ENCODE peak calls at places on chromosomes 11 and 22, in four cellular contexts. C is A549, Z is H1, W is K562. X is an unnamed sample.

GRCh38 chr22:49929553-49929979 is 11.1 kb downstream of the CRELD2 start:
- DNase-seq in C (no peak), Z (no peak), W (peak), X (no peak)

GRCh38 chr11:3380706-3381570 is 2.0 kb upstream of the ZNF195 start:
- DNase-seq in C (no peak), Z (peak), W (no peak), X (no peak)

GRCh38 chr11:74735566-74735965 is 4.3 kb upstream of the CHRDL2 start:
- DNase-seq in C (no peak), W (no peak), Z (no peak), X (no peak)

GRCh38 chr11:112255075-112255739 is 5.5 kb downstream of the PLET1 start:
- DNase-seq in W (peak), Z (no peak), C (no peak), X (peak)

GRCh38 chr11:130125638-130126037 is 33.9 kb upstream of the ST14 start:
- DNase-seq in W (no peak), Z (no peak), C (no peak), X (no peak)

GRCh38 chr22:50561401-50562074 is 1.2 kb downstream of the SYCE3 start:
- DNase-seq in Z (no peak), C (no peak), W (no peak), X (no peak)

GRCh38 chr11:117734596-117734995 is 62.4 kb downstream of the DSCAML1 start:
- DNase-seq in Z (no peak), C (no peak), W (no peak), X (no peak)

GRCh38 chr22:20001082-20001638 is 15.5 kb downstream of the ARVCF start:
- DNase-seq in W (no peak), C (no peak), Z (no peak), X (peak)

GRCh38 chr11:120326845-120327281 is 1.8 kb downstream of the TLCD5 start:
- DNase-seq in C (peak), W (no peak), Z (no peak), X (no peak)

GRCh38 chr22:36725366-36726006 is 21.9 kb upstream of the CACNG2 start:
- DNase-seq in W (no peak), Z (no peak), C (no peak), X (no peak)

GRCh38 chr22:32329202-32329645 is 28.4 kb upstream of the RFPL3 start:
- DNase-seq in W (no peak), Z (no peak), C (no peak), X (no peak)

GRCh38 chr11:74453373-74453975 is 13.9 kb downstream of the KCNE3 start:
- DNase-seq in Z (peak), W (peak), C (peak), X (peak)

GRCh38 chr11:90630176-90630575 is 407.3 kb upstream of the CHORDC1 start:
- DNase-seq in C (no peak), Z (no peak), W (no peak), X (no peak)

GRCh38 chr22:24834845-24835570 is 29.0 kb downstream of the SGSM1 start:
- DNase-seq in C (peak), Z (no peak), W (no peak), X (peak)

GRCh38 chr11:117724621-117725020 is 72.4 kb downstream of the DSCAML1 start:
- DNase-seq in C (no peak), W (no peak), Z (no peak), X (no peak)

GRCh38 chr11:121367434-121367833 is 74.9 kb downstream of the SC5D start:
- DNase-seq in Z (no peak), C (no peak), W (no peak), X (no peak)

GRCh38 chr22:42621505-42622002 is 6.9 kb upstream of the POLDIP3 start:
- DNase-seq in Z (peak), W (peak), C (peak), X (peak)

GRCh38 chr11:57742087-57742452 is 779 bp downstream of the SELENOH start:
- DNase-seq in W (no peak), Z (no peak), C (no peak), X (no peak)

GRCh38 chr11:109853156-109853776 is 239.9 kb upstream of the ZC3H12C start:
- DNase-seq in C (peak), Z (no peak), W (peak), X (peak)

GRCh38 chr11:119434531-119435330 is 11.8 kb upstream of the THY1 start:
- DNase-seq in W (no peak), Z (no peak), C (no peak), X (no peak)

GRCh38 chr11:72026029-72026428 is 27.3 kb downstream of the IL18BP start:
- DNase-seq in W (no peak), C (no peak), Z (no peak), X (no peak)

GRCh38 chr11:23278121-23278520 is 417.8 kb upstream of the CCDC179 start:
- DNase-seq in W (no peak), Z (no peak), C (no peak), X (peak)

GRCh38 chr22:32947581-32947980 is 110.6 kb downstream of the SYN3 start:
- DNase-seq in C (no peak), W (no peak), Z (no peak), X (no peak)

GRCh38 chr11:94048310-94048709 is 27.2 kb downstream of the HEPHL1 start:
- DNase-seq in W (no peak), C (no peak), Z (no peak), X (no peak)

GRCh38 chr11:120013325-120014250 is 124.3 kb downstream of the TRIM29 start:
- DNase-seq in C (peak), Z (peak), W (peak), X (peak)

GRCh38 chr22:22834783-22835182 is 52.8 kb upstream of the IGLL5 start:
- DNase-seq in W (no peak), Z (no peak), C (no peak), X (no peak)

GRCh38 chr11:28400236-28401100 is 292.3 kb downstream of the METTL15 start:
- DNase-seq in C (peak), W (no peak), Z (no peak), X (peak)

GRCh38 chr11:93988455-93988854 is 32.7 kb upstream of the HEPHL1 start:
- DNase-seq in Z (no peak), W (no peak), C (no peak), X (no peak)

GRCh38 chr22:30382340-30382739 is 4.9 kb downstream of the RNF215 start:
- DNase-seq in W (no peak), C (no peak), Z (no peak), X (no peak)

GRCh38 chr11:114275295-114275694 is 20.9 kb upstream of the NNMT start:
- DNase-seq in W (no peak), C (no peak), Z (no peak), X (no peak)

GRCh38 chr11:69791266-69791665 is 16.1 kb upstream of the FGF4 start:
- DNase-seq in C (no peak), W (no peak), Z (no peak), X (no peak)

GRCh38 chr22:25076281-25076680 is 123.4 kb upstream of the CRYBB3 start:
- DNase-seq in W (no peak), C (no peak), Z (no peak), X (no peak)

GRCh38 chr11:87097582-87097981 is 59.8 kb downstream of the TMEM135 start:
- DNase-seq in W (peak), C (peak), Z (no peak), X (peak)

GRCh38 chr22:37319469-37319868 is 37.2 kb downstream of the CYTH4 start:
- DNase-seq in Z (no peak), W (no peak), C (no peak), X (no peak)

GRCh38 chr11:69636870-69637600 is 3.9 kb upstream of the CCND1 start:
- DNase-seq in W (no peak), Z (no peak), C (no peak), X (no peak)

GRCh38 chr11:113105584-113105983 is 144.4 kb downstream of the NCAM1 start:
- DNase-seq in W (no peak), Z (no peak), C (no peak), X (no peak)

GRCh38 chr22:41127447-41127846 is 35.1 kb downstream of the EP300 start:
- DNase-seq in C (no peak), Z (no peak), W (no peak), X (no peak)

GRCh38 chr11:110986016-110986415 is 259.5 kb upstream of the POU2AF2 start:
- DNase-seq in W (no peak), C (no peak), Z (no peak), X (no peak)

GRCh38 chr11:23988381-23989006 is 508.4 kb upstream of the LUZP2 start:
- DNase-seq in W (no peak), Z (no peak), C (peak), X (peak)

GRCh38 chr22:24422078-24422665 is 5.2 kb upstream of the ADORA2A start:
- DNase-seq in C (no peak), Z (no peak), W (no peak), X (no peak)

GRCh38 chr22:45831394-45831793 is 145.6 kb downstream of the WNT7B start:
- DNase-seq in W (no peak), Z (no peak), C (peak), X (peak)
- H3K27ac ChIP-seq in W (no peak), Z (no peak), C (peak), X (no peak)

GRCh38 chr11:123841189-123841588 is 35.0 kb upstream of the OR6M1 start:
- DNase-seq in C (no peak), W (no peak), Z (no peak), X (peak)
- TF ChIP-seq JUN in C (no peak), W (no peak), Z (no peak), X (peak)

DNA sequence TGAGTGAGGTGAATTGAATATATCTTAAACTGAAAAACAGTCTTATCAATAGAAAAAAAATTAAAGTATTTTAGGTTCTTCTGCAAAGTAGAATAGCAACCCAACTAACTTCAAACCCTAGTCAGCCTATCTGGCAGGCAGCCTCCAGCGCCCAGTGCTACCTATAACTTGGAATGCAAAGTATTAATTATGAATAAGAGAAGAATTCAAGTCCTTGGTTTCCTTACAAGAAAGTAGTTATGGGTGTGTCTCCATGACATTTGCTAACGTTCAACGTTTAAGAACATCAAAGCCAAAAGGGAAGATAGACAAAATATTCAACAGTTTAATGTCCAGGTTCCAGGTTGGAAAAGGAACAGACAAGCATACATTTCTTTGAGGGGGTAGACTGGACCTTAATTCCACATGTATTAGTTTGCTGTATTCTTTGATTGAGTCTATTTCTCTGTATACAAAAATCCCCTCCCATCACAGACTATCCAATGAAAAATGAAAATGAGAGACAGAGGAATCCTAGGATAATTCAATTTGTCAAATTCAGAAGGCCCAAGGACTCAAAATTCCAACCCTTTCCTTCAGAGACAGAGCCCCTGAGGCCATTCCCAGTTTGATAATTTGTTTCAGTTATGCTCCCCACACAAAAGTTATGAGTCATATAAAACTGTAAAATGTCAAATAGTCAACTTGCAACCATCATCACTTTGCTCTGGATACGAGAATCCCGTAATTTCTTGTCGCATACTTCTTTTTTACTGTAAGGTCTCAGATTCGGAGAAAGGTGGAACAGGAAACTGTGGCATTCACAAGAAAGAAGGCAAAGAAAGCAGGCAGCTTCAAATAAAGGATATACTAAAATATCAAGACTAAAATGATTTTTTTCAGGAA is 83.7 kb upstream of the CHRM4 start:
- DNase-seq in W (no peak), C (no peak), Z (no peak), X (no peak)
- H3K27ac ChIP-seq in W (no peak), C (no peak), Z (no peak), X (no peak)

DNA sequence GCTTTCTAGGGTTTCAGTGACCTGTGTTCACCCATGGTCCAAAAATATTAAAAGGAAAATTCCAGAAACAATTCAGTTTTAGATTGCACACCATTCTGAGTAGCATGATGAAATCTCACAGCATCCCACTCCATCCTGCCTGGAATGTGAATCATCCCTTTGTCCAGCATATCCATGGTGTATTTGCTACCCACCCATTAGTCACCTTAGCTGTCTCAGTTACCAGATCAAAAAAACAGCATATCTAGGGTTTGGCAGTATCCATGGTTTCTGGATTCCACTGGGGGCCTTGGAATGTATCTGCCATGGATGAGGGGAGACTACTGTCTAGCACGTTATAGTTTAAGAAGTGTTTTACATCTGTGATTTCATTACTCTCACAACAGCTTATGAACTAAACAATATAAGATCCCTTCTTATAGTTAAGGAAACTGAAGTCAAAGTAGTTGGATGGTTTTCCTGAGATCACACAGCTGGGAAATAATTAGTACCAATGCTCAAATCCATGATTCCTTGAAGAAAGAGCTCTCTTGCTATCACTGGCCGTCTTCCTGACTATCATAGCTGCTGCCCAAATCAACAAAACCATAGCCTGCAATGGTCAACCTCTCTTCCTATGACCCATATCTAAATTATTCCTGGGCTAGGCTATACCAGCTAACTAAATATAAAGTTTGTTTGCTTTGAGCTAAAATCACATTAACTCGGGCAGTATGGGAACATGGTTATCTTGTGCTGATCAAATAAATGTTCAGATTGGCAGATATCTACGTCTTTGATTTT is 122.6 kb downstream of the MICAL2 start:
- DNase-seq in W (no peak), Z (no peak), C (peak), X (peak)
- TF ChIP-seq JUN in W (no peak), Z (no peak), C (peak), X (peak)

DNA sequence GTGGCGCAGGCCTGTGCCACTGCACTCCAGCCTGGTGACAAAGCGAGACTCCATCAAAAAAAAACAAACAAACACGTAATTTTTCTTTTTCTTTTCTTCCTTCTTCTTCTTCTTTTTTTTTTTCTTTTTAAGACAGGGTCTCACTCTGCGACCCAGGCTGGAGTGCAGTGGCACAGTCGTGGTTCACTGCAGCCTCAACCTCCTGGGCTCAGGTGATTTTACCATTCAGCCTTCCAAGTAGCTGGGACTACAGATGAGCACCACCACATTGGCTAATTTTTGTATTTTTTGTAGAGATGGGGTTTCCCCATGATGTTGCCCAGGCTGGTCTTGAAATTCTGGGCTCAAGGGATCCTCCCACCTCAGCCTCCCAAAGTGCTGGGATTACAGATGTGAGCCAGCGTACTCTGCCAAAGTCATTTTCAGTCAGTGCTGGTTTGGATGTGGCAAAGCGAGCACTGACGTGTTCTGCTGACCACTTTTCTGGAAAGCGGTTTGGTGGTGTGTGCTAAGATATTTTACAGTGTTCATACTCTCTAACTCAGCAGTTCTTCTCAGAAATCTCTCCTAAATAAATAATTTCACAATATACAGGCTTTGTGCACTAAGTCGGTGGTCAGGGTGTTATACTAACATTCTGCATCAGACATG is 10.7 kb downstream of the FAM118A start:
- DNase-seq in Z (no peak), W (no peak), C (no peak), X (no peak)
- H3K27ac ChIP-seq in Z (no peak), W (no peak), C (no peak), X (no peak)

DNA sequence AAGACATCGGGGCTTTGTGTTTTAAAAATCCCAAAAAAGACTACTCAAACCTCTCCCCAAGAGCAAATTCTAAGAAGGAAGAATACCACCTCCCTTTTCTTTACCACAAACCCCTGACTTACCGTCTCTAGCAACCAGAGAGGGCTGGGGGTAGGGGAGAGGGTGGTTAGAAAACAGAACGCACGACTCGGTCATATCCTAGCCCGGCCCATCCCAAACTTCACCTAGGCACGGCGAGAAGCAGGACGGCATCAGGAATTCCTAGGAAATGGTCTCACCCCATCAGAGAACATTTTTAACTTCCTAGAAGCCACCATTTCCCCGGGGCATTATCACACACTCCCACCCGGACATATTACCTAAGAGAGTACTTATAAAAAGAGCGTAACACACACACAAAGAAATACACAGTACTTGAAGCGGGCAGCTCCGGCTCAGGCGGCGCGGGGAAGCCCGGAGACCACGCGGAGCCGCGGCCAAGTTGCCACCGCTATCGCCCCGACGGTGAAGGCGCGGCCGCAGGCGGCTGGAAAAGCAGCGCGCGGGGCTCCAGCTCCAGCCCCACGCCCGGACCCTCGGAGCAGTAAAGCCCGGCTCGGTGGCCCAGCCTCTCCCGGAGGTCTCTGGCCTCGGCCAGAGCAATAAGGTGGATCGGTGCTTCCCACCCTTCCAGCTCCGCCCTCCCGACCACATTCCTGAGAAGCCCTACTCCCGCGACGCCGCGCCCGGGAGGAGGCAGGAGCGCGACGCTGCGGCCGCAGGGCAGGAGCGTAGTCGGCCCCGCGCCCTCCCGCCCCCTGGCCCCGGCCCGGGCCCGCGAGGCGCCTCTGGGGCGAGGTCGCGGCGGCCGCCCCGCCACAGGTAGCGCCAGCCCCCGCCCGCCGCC is 897 bp downstream of the RRAS2 start:
- DNase-seq in W (peak), Z (no peak), C (peak), X (peak)
- TF ChIP-seq JUN in W (no peak), Z (no peak), C (no peak), X (no peak)

GRCh38 chr11:78312712-78313111 is 104.9 kb downstream of the GAB2 start:
- DNase-seq in C (no peak), Z (no peak), W (no peak), X (no peak)
- H3K27ac ChIP-seq in C (no peak), Z (no peak), W (peak), X (no peak)

GRCh38 chr22:46239261-46240048 is 10.6 kb downstream of the CDPF1 start:
- DNase-seq in C (no peak), W (no peak), Z (no peak), X (no peak)
- TF ChIP-seq JUN in C (no peak), W (no peak), Z (no peak), X (no peak)

X was measured in endothelial cell of umbilical vein.